ENCODE peak calls at places on chromosomes 3 and 15, in six cellular contexts. D is ovary, P is stomach, C is transverse colon, X is H1, N is K562. H is an unnamed sample.

GRCh38 chr3:97793415-97794019 is 28.3 kb upstream of the CRYBG3 start:
- DNase-seq in X (no peak), N (peak; percentile 53), C (no peak), P (no peak), D (no peak), H (no peak)

GRCh38 chr3:120741320-120741719 is 996 bp downstream of the RABL3 start:
- DNase-seq in N (peak; percentile 18), C (no peak), P (no peak), X (no peak), D (no peak), H (no peak)

GRCh38 chr3:16724487-16724886 is 119.3 kb upstream of the DAZL start:
- DNase-seq in X (no peak), N (no peak), D (no peak), C (no peak), P (no peak), H (no peak)

GRCh38 chr15:97652700-97653167 is 307.8 kb upstream of the ARRDC4 start:
- DNase-seq in N (no peak), P (no peak), X (no peak), D (no peak), C (peak; percentile 18), H (no peak)

GRCh38 chr3:77726509-77726908 is 686.6 kb downstream of the ROBO2 start:
- DNase-seq in P (no peak), D (no peak), X (no peak), N (no peak), C (no peak), H (no peak)

GRCh38 chr3:169659858-169660614 is 3.5 kb downstream of the MECOM start:
- DNase-seq in D (no peak), P (peak; percentile 61), C (no peak), N (no peak), X (no peak), H (no peak)

GRCh38 chr3:151214459-151214858 is 11.4 kb upstream of the GPR171 start:
- DNase-seq in C (no peak), N (no peak), X (no peak), D (no peak), P (no peak), H (no peak)

GRCh38 chr3:33417051-33417673 is 23.0 kb downstream of the UBP1 start:
- DNase-seq in P (no peak), D (no peak), N (peak; percentile 16), C (no peak), X (no peak), H (no peak)

GRCh38 chr15:100695048-100695447 is 92.7 kb downstream of the ASB7 start:
- DNase-seq in C (no peak), D (no peak), X (no peak), N (no peak), P (no peak), H (no peak)

GRCh38 chr3:185152433-185153169 is at the start of gene C3orf70:
- DNase-seq in D (peak; percentile 65), P (peak; percentile 60), C (peak; percentile 69), X (no peak), N (peak; percentile 27), H (no peak)

GRCh38 chr3:110165753-110166152 is 828.4 kb upstream of the DPPA4 start:
- DNase-seq in X (peak; percentile 31), N (no peak), D (no peak), C (no peak), P (no peak), H (no peak)

GRCh38 chr3:55487376-55488241 is 503 bp upstream of the WNT5A start:
- DNase-seq in P (no peak), D (peak; percentile 58), N (no peak), C (peak; percentile 39), X (no peak), H (peak; percentile 56)

GRCh38 chr3:35200056-35200455 is 439.3 kb upstream of the ARPP21 start:
- DNase-seq in C (no peak), D (no peak), P (no peak), X (no peak), N (no peak), H (no peak)

GRCh38 chr3:53147161-53147902 is 13.7 kb upstream of the PRKCD start:
- DNase-seq in D (no peak), N (no peak), C (peak; percentile 59), P (peak; percentile 25), X (no peak), H (no peak)

GRCh38 chr15:83164409-83165404 is 42.9 kb downstream of the HDGFL3 start:
- DNase-seq in N (no peak), P (no peak), D (no peak), X (no peak), C (no peak), H (no peak)

GRCh38 chr3:64030741-64031140 is 7.4 kb upstream of the PSMD6 start:
- DNase-seq in N (peak; percentile 74), P (peak; percentile 77), D (peak; percentile 80), X (peak; percentile 86), C (peak; percentile 79), H (peak; percentile 83)

GRCh38 chr15:76431936-76432335 is 95.4 kb downstream of the ISL2 start:
- DNase-seq in D (no peak), X (peak; percentile 17), C (no peak), N (no peak), P (no peak), H (no peak)

GRCh38 chr3:177760803-177761202 is 563.5 kb upstream of the TBL1XR1 start:
- DNase-seq in N (no peak), X (no peak), C (no peak), D (no peak), P (no peak), H (no peak)

GRCh38 chr15:40333922-40334492 is 6.7 kb downstream of the CCDC9B start:
- DNase-seq in C (peak; percentile 56), N (peak; percentile 63), P (no peak), X (no peak), D (no peak), H (no peak)

GRCh38 chr3:149494759-149495580 is 20.5 kb downstream of the TM4SF4 start:
- DNase-seq in N (peak; percentile 4), P (no peak), X (no peak), D (no peak), C (no peak), H (no peak)

GRCh38 chr15:101470548-101471239 is 18.8 kb downstream of the PCSK6 start:
- DNase-seq in N (no peak), X (no peak), D (no peak), C (no peak), P (no peak), H (no peak)

GRCh38 chr15:89472785-89473256 is 23.6 kb downstream of the RHCG start:
- DNase-seq in D (no peak), C (peak; percentile 34), X (peak; percentile 79), N (peak; percentile 76), P (peak; percentile 28), H (no peak)

GRCh38 chr3:132595036-132595435 is 2.0 kb upstream of the ACKR4 start:
- DNase-seq in N (no peak), D (no peak), P (no peak), X (no peak), C (no peak), H (no peak)

GRCh38 chr3:62557450-62557849 is 184.1 kb upstream of the FEZF2 start:
- DNase-seq in X (no peak), C (no peak), N (no peak), P (no peak), D (no peak), H (no peak)

GRCh38 chr3:183664913-183665381 is 29.5 kb downstream of the KLHL24 start:
- DNase-seq in N (no peak), X (no peak), D (no peak), C (no peak), P (no peak), H (no peak)

GRCh38 chr15:75821946-75822345 is 21.3 kb upstream of the UBE2Q2 start:
- DNase-seq in X (no peak), C (no peak), D (no peak), P (no peak), N (no peak), H (no peak)

GRCh38 chr3:173893066-173893465 is 495.5 kb downstream of the NLGN1 start:
- DNase-seq in N (no peak), C (no peak), X (no peak), D (no peak), P (no peak), H (no peak)

GRCh38 chr3:96619475-96619874 is 194.9 kb upstream of the EPHA6 start:
- DNase-seq in D (no peak), X (no peak), P (no peak), N (peak; percentile 0), C (no peak), H (no peak)

GRCh38 chr3:18424213-18424861 is 802 bp downstream of the SATB1 start:
- DNase-seq in C (peak; percentile 15), N (no peak), X (no peak), D (no peak), P (no peak), H (no peak)

GRCh38 chr3:111857474-111857873 is 1.6 kb upstream of the PHLDB2 start:
- DNase-seq in P (no peak), D (no peak), C (no peak), N (no peak), X (no peak), H (no peak)

GRCh38 chr15:52857937-52858336 is 67.8 kb upstream of the ONECUT1 start:
- DNase-seq in D (no peak), C (no peak), X (no peak), N (no peak), P (no peak), H (no peak)

GRCh38 chr15:39565851-39566250 is 15.0 kb upstream of the THBS1 start:
- DNase-seq in P (no peak), X (no peak), N (no peak), D (no peak), C (no peak), H (no peak)

GRCh38 chr3:180679178-180680096 is at the start of gene CCDC39:
- DNase-seq in N (peak; percentile 36), X (peak; percentile 81), P (peak; percentile 76), D (peak; percentile 73), C (peak; percentile 72), H (no peak)
- H3K4me3 ChIP-seq in N (peak within 1 kb of the TSS; percentile 28), X (peak within 1 kb of the TSS; percentile 68), P (peak within 1 kb of the TSS; percentile 71), D (peak within 1 kb of the TSS; percentile 39), C (peak within 1 kb of the TSS; percentile 65), H (peak within 1 kb of the TSS; percentile 51)

GRCh38 chr15:57752426-57752825 is 45.9 kb downstream of the POLR2M start:
- DNase-seq in P (no peak), X (no peak), N (no peak), C (no peak), D (no peak), H (no peak)
- TF ChIP-seq CTCF in P (no peak), X (peak; percentile 48), N (peak; percentile 29), C (no peak), D (peak; percentile 17), H (no peak)

DNA sequence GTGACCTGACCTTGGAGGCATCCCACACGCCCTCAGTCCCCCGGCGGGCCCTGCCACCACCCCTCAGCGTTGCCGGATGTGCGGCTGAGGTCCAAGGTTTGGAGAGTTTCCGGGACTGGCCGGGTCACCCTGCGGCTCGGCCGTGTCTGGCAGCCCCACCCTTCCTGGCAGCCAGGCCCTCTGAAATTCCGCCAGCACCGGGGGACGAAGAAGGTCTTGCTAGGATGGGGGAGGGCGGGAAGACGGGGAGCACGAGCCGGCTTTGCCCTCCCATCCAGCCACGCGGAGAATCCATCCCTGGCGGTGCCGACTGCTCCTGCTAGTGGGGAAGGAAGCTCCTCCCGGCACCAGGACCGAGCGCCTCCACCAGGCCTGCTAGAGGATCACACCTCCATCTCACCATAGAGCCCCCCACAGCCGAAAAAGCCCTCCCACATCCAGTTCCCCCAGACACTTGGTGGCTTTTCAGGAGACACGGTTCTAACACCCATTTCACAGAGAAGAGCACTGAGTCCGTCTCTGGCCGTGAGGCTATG is 81.5 kb downstream of the CPN2 start:
- DNase-seq in C (peak; percentile 64), D (peak; percentile 90), X (peak; percentile 41), N (peak; percentile 45), P (peak; percentile 58), H (peak; percentile 89)
- TF ChIP-seq EP300 in C (peak; percentile 85), D (peak; percentile 66), X (no peak), N (no peak), P (peak; percentile 86), H (no peak)

GRCh38 chr3:143674100-143674968 is 173.9 kb downstream of the SLC9A9 start:
- DNase-seq in X (peak; percentile 3), P (peak; percentile 73), N (peak; percentile 78), C (peak; percentile 77), D (peak; percentile 68), H (peak; percentile 79)
- H3K4me3 ChIP-seq in X (no peak overlapping the region), P (no peak overlapping the region), N (no peak overlapping the region), C (no peak overlapping the region), D (no peak overlapping the region), H (no peak overlapping the region)